ENCODE peak calls at places on chromosomes 11 and 22, in eight cellular contexts. One of them, this sample, is unnamed.

GRCh38 chr11:35675901-35676610 is 13.5 kb downstream of the TRIM44 start:
- DNase-seq in naive thymus-derived CD8-positive, alpha-beta T cell: no peak
- DNase-seq in HTR-8/SVneo: no peak
- DNase-seq in activated CD4-positive, alpha-beta memory T cell treated with anti-CD3 and anti-CD28 coated beads for 36 hours: no peak
- DNase-seq in HS-27A: no peak
- DNase-seq in bronchial epithelial cell: no peak
- DNase-seq in BJ: no peak
- DNase-seq in activated naive CD4-positive, alpha-beta T cell treated with anti-CD3 and anti-CD28 coated beads, Interleukin-2, amount 10 ng/mL, durations not matched to agents 7 days and 5 days: no peak
- DNase-seq in this sample: no peak

GRCh38 chr11:70670684-70671034 is 272.3 kb downstream of the CTTN start:
- DNase-seq in naive thymus-derived CD8-positive, alpha-beta T cell: no peak
- DNase-seq in HTR-8/SVneo: no peak
- DNase-seq in activated CD4-positive, alpha-beta memory T cell treated with anti-CD3 and anti-CD28 coated beads for 36 hours: no peak
- DNase-seq in HS-27A: no peak
- DNase-seq in bronchial epithelial cell: no peak
- DNase-seq in BJ: no peak
- DNase-seq in activated naive CD4-positive, alpha-beta T cell treated with anti-CD3 and anti-CD28 coated beads, Interleukin-2, amount 10 ng/mL, durations not matched to agents 7 days and 5 days: no peak
- DNase-seq in this sample: no peak

GRCh38 chr11:20162824-20163777 is 2.8 kb upstream of the DBX1 start:
- DNase-seq in naive thymus-derived CD8-positive, alpha-beta T cell: no peak
- DNase-seq in HTR-8/SVneo: no peak
- DNase-seq in activated CD4-positive, alpha-beta memory T cell treated with anti-CD3 and anti-CD28 coated beads for 36 hours: peak
- DNase-seq in HS-27A: no peak
- DNase-seq in bronchial epithelial cell: no peak
- DNase-seq in BJ: no peak
- DNase-seq in activated naive CD4-positive, alpha-beta T cell treated with anti-CD3 and anti-CD28 coated beads, Interleukin-2, amount 10 ng/mL, durations not matched to agents 7 days and 5 days: no peak
- DNase-seq in this sample: no peak

GRCh38 chr11:134449713-134450112 is 37.7 kb upstream of the B3GAT1 start:
- DNase-seq in naive thymus-derived CD8-positive, alpha-beta T cell: peak
- DNase-seq in HTR-8/SVneo: no peak
- DNase-seq in activated CD4-positive, alpha-beta memory T cell treated with anti-CD3 and anti-CD28 coated beads for 36 hours: no peak
- DNase-seq in HS-27A: no peak
- DNase-seq in bronchial epithelial cell: no peak
- DNase-seq in BJ: no peak
- DNase-seq in activated naive CD4-positive, alpha-beta T cell treated with anti-CD3 and anti-CD28 coated beads, Interleukin-2, amount 10 ng/mL, durations not matched to agents 7 days and 5 days: peak
- DNase-seq in this sample: no peak

GRCh38 chr11:27485930-27486773 is 13.6 kb upstream of the LGR4 start:
- DNase-seq in naive thymus-derived CD8-positive, alpha-beta T cell: peak
- DNase-seq in HTR-8/SVneo: no peak
- DNase-seq in activated CD4-positive, alpha-beta memory T cell treated with anti-CD3 and anti-CD28 coated beads for 36 hours: no peak
- DNase-seq in HS-27A: no peak
- DNase-seq in bronchial epithelial cell: peak
- DNase-seq in BJ: no peak
- DNase-seq in activated naive CD4-positive, alpha-beta T cell treated with anti-CD3 and anti-CD28 coated beads, Interleukin-2, amount 10 ng/mL, durations not matched to agents 7 days and 5 days: peak
- DNase-seq in this sample: no peak

GRCh38 chr11:788009-788640 is 1.8 kb downstream of the CEND1 start:
- DNase-seq in naive thymus-derived CD8-positive, alpha-beta T cell: no peak
- DNase-seq in HTR-8/SVneo: no peak
- DNase-seq in activated CD4-positive, alpha-beta memory T cell treated with anti-CD3 and anti-CD28 coated beads for 36 hours: no peak
- DNase-seq in HS-27A: no peak
- DNase-seq in bronchial epithelial cell: no peak
- DNase-seq in BJ: no peak
- DNase-seq in activated naive CD4-positive, alpha-beta T cell treated with anti-CD3 and anti-CD28 coated beads, Interleukin-2, amount 10 ng/mL, durations not matched to agents 7 days and 5 days: no peak
- DNase-seq in this sample: no peak

GRCh38 chr22:37957232-37957631 is 3.7 kb downstream of the POLR2F start:
- DNase-seq in naive thymus-derived CD8-positive, alpha-beta T cell: no peak
- DNase-seq in HTR-8/SVneo: no peak
- DNase-seq in activated CD4-positive, alpha-beta memory T cell treated with anti-CD3 and anti-CD28 coated beads for 36 hours: no peak
- DNase-seq in HS-27A: no peak
- DNase-seq in bronchial epithelial cell: no peak
- DNase-seq in BJ: no peak
- DNase-seq in activated naive CD4-positive, alpha-beta T cell treated with anti-CD3 and anti-CD28 coated beads, Interleukin-2, amount 10 ng/mL, durations not matched to agents 7 days and 5 days: no peak
- DNase-seq in this sample: no peak

GRCh38 chr11:45857834-45858492 is 10.7 kb downstream of the CRY2 start:
- DNase-seq in naive thymus-derived CD8-positive, alpha-beta T cell: no peak
- DNase-seq in HTR-8/SVneo: no peak
- DNase-seq in activated CD4-positive, alpha-beta memory T cell treated with anti-CD3 and anti-CD28 coated beads for 36 hours: no peak
- DNase-seq in HS-27A: no peak
- DNase-seq in bronchial epithelial cell: no peak
- DNase-seq in BJ: peak
- DNase-seq in activated naive CD4-positive, alpha-beta T cell treated with anti-CD3 and anti-CD28 coated beads, Interleukin-2, amount 10 ng/mL, durations not matched to agents 7 days and 5 days: no peak
- DNase-seq in this sample: no peak

GRCh38 chr22:24331468-24332440 is 61.1 kb downstream of the SPECC1L start:
- DNase-seq in naive thymus-derived CD8-positive, alpha-beta T cell: no peak
- DNase-seq in HTR-8/SVneo: no peak
- DNase-seq in activated CD4-positive, alpha-beta memory T cell treated with anti-CD3 and anti-CD28 coated beads for 36 hours: no peak
- DNase-seq in HS-27A: peak
- DNase-seq in bronchial epithelial cell: no peak
- DNase-seq in BJ: no peak
- DNase-seq in activated naive CD4-positive, alpha-beta T cell treated with anti-CD3 and anti-CD28 coated beads, Interleukin-2, amount 10 ng/mL, durations not matched to agents 7 days and 5 days: no peak
- DNase-seq in this sample: no peak